ENCODE peak calls at places on chromosomes 4 and X, in eight cellular contexts. W is hepatocyte, P is right cardiac atrium, N is heart left ventricle, T is neuronal stem cell, R is lower lobe of right lung, C is upper lobe of right lung, E is heart right ventricle. L is an unnamed sample.

GRCh38 chr4:63212075-63212474 is 1197.2 kb downstream of the TECRL start:
- DNase-seq in E (no peak), C (no peak), W (no peak), P (no peak), N (no peak), T (no peak), R (no peak), L (no peak)

GRCh38 chrX:94178145-94178790 is 504.3 kb downstream of the FAM133A start:
- DNase-seq in T (no peak), C (no peak), N (no peak), E (no peak), W (peak; percentile 30), R (no peak), P (no peak), L (no peak)

GRCh38 chr4:150385606-150386005 is 196.3 kb upstream of the MAB21L2 start:
- DNase-seq in C (no peak), T (no peak), N (no peak), E (no peak), R (no peak), P (peak; percentile 29), W (peak; percentile 39), L (no peak)

GRCh38 chr4:124936427-124936826 is 223.9 kb upstream of the ANKRD50 start:
- DNase-seq in W (no peak), C (no peak), P (peak; percentile 71), T (no peak), N (no peak), R (peak; percentile 49), E (peak; percentile 29), L (no peak)

GRCh38 chr4:139223682-139224317 is 46.8 kb upstream of the ELF2 start:
- DNase-seq in W (peak; percentile 14), R (no peak), N (peak; percentile 68), E (peak; percentile 23), C (no peak), T (no peak), P (peak; percentile 44), L (no peak)

GRCh38 chr4:163330828-163331628 is 1.4 kb downstream of the NPY1R start:
- DNase-seq in R (no peak), W (no peak), C (no peak), N (peak; percentile 46), T (no peak), E (no peak), P (peak; percentile 18), L (no peak)

GRCh38 chr4:64718091-64718490 is 308.8 kb upstream of the TECRL start:
- DNase-seq in C (no peak), P (no peak), R (no peak), W (peak; percentile 50), T (no peak), N (no peak), E (no peak), L (no peak)

GRCh38 chr4:2258091-2259035 is 3.5 kb downstream of the MXD4 start:
- DNase-seq in C (peak; percentile 59), W (no peak), T (no peak), N (peak; percentile 62), E (no peak), P (peak; percentile 14), R (peak; percentile 43), L (no peak)

DNA sequence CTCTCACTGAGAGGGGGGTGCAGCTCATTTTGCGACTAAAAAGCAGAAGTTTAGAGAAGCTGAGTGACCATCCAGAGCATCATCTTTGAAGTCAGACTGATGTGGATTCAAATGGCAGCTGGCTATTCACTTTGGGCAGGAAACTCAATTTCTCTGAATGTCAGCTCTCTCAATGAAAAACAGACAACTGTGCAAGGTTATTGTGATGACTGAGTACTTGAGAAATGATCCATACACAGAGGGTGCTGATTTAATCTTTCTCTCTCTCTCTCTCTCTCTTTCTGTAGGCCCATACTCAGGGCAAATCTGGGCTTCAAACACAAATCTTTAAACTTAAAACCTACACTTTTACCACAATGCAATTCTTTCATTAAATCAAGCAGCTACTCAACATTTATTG is 185.8 kb upstream of the SLIT2 start:
- DNase-seq in C (no peak), R (no peak), W (no peak), T (no peak), E (no peak), N (no peak), P (no peak), L (no peak)
- H3K9me3 ChIP-seq in C (no peaks in the 10 kb centered on the region), R (no peaks in the 10 kb centered on the region), W (no peaks in the 10 kb centered on the region), T (no peaks in the 10 kb centered on the region), E (no peaks in the 10 kb centered on the region), N (no peaks in the 10 kb centered on the region), P (no peaks in the 10 kb centered on the region), L (no peaks in the 10 kb centered on the region)

GRCh38 chr4:186030795-186031194 is 38.2 kb upstream of the TLR3 start:
- DNase-seq in T (no peak), W (no peak), R (no peak), N (no peak), P (no peak), E (no peak), C (no peak), L (no peak)
- H3K27ac ChIP-seq in T (peak overlapping the region; percentile 95), W (peak overlapping the region; percentile 77), R (peak overlapping the region; percentile 72), N (peak overlapping the region; percentile 90), P (peak overlapping the region; percentile 66), E (peak overlapping the region; percentile 92), C (peak overlapping the region; percentile 65), L (no peak overlapping the region)

DNA sequence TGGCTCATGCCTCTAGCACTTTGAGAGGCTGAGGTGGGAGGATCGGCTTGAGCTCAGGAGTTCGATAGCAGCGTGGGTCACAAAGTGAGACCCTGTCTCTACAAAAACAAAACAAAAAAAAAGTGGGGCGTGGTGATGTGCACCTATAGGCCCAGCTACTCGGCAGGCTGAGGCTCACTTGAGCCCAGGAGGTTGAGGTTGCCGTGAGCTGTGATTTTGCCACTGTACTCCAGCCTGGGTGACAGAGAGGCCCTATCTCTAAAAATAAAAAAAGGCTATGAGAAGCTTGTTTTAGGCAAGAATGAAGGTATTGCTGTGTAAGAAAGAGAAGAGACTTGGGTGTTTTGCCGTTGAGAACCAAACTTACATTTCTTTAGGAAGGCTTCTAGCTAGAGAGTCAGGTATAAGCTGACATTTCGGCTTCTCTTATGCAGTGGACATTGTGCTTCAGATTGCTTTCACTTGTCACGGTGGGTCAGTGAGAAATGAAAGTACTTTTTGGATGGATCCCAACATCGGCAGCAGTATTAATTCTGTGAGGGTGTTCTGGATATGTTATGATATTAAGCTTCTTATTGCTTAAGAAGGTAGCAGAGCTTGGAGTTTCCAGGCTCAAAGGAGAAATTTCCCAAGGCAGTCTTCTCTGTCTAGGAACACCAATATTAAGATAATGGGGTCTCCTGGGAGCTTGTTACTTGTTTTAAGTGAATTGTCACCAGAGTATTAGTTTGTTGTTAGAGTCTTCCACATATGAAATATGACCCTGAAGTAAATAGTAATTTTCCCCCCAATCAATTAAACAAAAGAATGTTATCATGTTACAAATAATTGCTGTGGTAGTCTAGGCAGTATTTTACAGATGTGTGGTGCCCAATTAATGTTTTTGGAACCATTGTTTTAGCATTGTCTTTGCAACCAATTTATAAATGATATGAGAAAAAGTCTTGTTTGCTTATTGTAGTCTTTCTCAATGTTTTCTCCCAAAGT is 17.6 kb downstream of the TMEM131L start:
- DNase-seq in N (no peak), W (no peak), P (no peak), C (no peak), R (no peak), T (no peak), E (no peak), L (no peak)
- H3K4me3 ChIP-seq in N (no peak overlapping the region), W (no peak overlapping the region), P (peak overlapping the region; percentile 31), C (peak overlapping the region; percentile 22), R (peak overlapping the region; percentile 21), T (no peak overlapping the region), E (no peak overlapping the region), L (no peak overlapping the region)

GRCh38 chrX:57121162-57121741 is at the start of gene SPIN2B:
- DNase-seq in W (peak; percentile 86), T (peak; percentile 70), N (peak; percentile 87), E (peak; percentile 79), C (peak; percentile 89), R (peak; percentile 87), P (peak; percentile 86), L (peak; percentile 71)
- H3K9me3 ChIP-seq in W (no peaks in the 10 kb centered on the region), T (no peaks in the 10 kb centered on the region), N (no peaks in the 10 kb centered on the region), E (no peaks in the 10 kb centered on the region), C (no peaks in the 10 kb centered on the region), R (no peaks in the 10 kb centered on the region), P (no peaks in the 10 kb centered on the region), L (no peaks in the 10 kb centered on the region)

GRCh38 chr4:109418588-109418987 is 15.0 kb upstream of the SEC24B start:
- DNase-seq in N (no peak), C (no peak), E (no peak), T (no peak), R (no peak), P (no peak), W (no peak), L (no peak)

GRCh38 chr4:109414938-109415337 is 18.7 kb upstream of the SEC24B start:
- DNase-seq in R (no peak), N (no peak), E (no peak), C (no peak), W (no peak), T (no peak), P (no peak), L (no peak)

GRCh38 chr4:109424093-109424818 is 9.4 kb upstream of the SEC24B start:
- DNase-seq in E (no peak), N (no peak), P (no peak), C (no peak), T (no peak), R (no peak), W (no peak), L (no peak)

GRCh38 chr4:109425405-109425804 is 8.2 kb upstream of the SEC24B start:
- DNase-seq in E (no peak), W (no peak), P (no peak), T (no peak), C (no peak), R (no peak), N (no peak), L (no peak)

GRCh38 chr4:109419679-109420078 is 13.9 kb upstream of the SEC24B start:
- DNase-seq in N (no peak), W (no peak), C (no peak), T (peak; percentile 14), P (no peak), R (no peak), E (no peak), L (no peak)
- H3K27ac ChIP-seq in N (no peak overlapping the region), W (no peak overlapping the region), C (no peak overlapping the region), T (peak overlapping the region; percentile 44), P (no peak overlapping the region), R (no peak overlapping the region), E (no peak overlapping the region), L (no peak overlapping the region)

DNA sequence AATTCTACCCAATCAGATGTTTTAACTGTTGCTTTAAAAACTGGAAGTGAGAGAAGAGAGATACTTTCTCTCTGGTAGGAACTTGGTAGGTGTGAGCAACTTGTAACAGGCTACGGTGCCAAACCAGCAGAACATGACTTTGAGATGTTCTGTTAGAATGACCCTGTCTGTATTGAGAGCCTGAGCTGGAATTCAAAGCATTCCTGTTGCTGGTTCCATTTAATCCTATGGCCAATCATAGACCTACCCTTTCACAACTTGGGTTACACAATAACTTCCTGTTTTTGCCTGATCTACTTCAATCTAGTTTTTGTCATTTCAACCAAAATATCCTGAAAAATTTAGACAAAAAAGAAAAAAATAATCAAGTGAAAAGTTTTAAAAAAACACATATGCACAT is 1.7 kb upstream of the PRRG1 start:
- DNase-seq in R (no peak), T (no peak), P (no peak), N (no peak), C (no peak), E (no peak), W (peak; percentile 8), L (no peak)
- H3K4me3 ChIP-seq in R (no peak overlapping the region), T (no peak overlapping the region), P (no peak overlapping the region), N (no peak overlapping the region), C (no peak overlapping the region), E (no peak overlapping the region), W (no peak overlapping the region), L (no peak overlapping the region)

L was measured in CD4-positive, alpha-beta memory T cell.